ENCODE peak calls at places on chromosomes 13 and 19, in nine cellular contexts. R is tibial nerve, M is A673, C is testis, J is lower leg skin, H is thoracic aorta, W is IMR-90, N is H1, Y is astrocyte of the cerebellum. X is an unnamed sample.

GRCh38 chr19:17246681-17247425 is 1.1 kb upstream of the NR2F6 start:
- DNase-seq in R (no peak), M (peak; percentile 49), C (peak; percentile 54), J (no peak), H (no peak), W (peak; percentile 23), N (peak; percentile 79), Y (no peak), X (no peak)

GRCh38 chr19:10593820-10594637 is 6.9 kb upstream of the AP1M2 start:
- DNase-seq in R (peak; percentile 76), M (no peak), C (peak; percentile 92), J (peak; percentile 56), H (no peak), W (no peak), N (no peak), Y (no peak), X (no peak)

GRCh38 chr19:33281296-33281926 is 20.9 kb downstream of the CEBPA start:
- DNase-seq in R (no peak), M (no peak), C (no peak), J (no peak), H (no peak), W (no peak), N (no peak), Y (no peak), X (no peak)

GRCh38 chr19:6216236-6216995 is 63.4 kb downstream of the MLLT1 start:
- DNase-seq in R (no peak), M (no peak), C (no peak), J (no peak), H (no peak), W (no peak), N (no peak), Y (no peak), X (no peak)

GRCh38 chr19:19591133-19591825 is 27.2 kb downstream of the PBX4 start:
- DNase-seq in R (peak; percentile 15), M (peak; percentile 89), C (no peak), J (peak; percentile 80), H (no peak), W (peak; percentile 99), N (no peak), Y (peak; percentile 73), X (peak; percentile 90)

GRCh38 chr19:1445932-1446712 is 3.8 kb upstream of the APC2 start:
- DNase-seq in R (no peak), M (peak; percentile 75), C (no peak), J (no peak), H (no peak), W (no peak), N (peak; percentile 77), Y (no peak), X (no peak)

GRCh38 chr19:38557205-38557799 is 60.5 kb downstream of the MAP4K1 start:
- DNase-seq in R (no peak), M (no peak), C (no peak), J (no peak), H (no peak), W (no peak), N (no peak), Y (no peak), X (no peak)

GRCh38 chr19:55418185-55418584 is 10.6 kb upstream of the UBE2S start:
- DNase-seq in R (peak; percentile 54), M (peak; percentile 87), C (peak; percentile 75), J (peak; percentile 30), H (no peak), W (peak; percentile 91), N (peak; percentile 71), Y (peak; percentile 76), X (peak; percentile 88)

GRCh38 chr19:13208131-13208963 is 58.1 kb downstream of the IER2 start:
- DNase-seq in R (peak; percentile 73), M (peak; percentile 81), C (peak; percentile 39), J (peak; percentile 36), H (no peak), W (peak; percentile 76), N (no peak), Y (no peak), X (peak; percentile 83)

GRCh38 chr13:77861716-77862115 is 56.9 kb downstream of the EDNRB start:
- DNase-seq in R (no peak), M (no peak), C (no peak), J (no peak), H (no peak), W (no peak), N (no peak), Y (no peak), X (peak; percentile 48)

GRCh38 chr19:5786593-5787551 is 2.3 kb upstream of the PRR22 start:
- DNase-seq in R (no peak), M (no peak), C (no peak), J (no peak), H (no peak), W (no peak), N (no peak), Y (no peak), X (no peak)

GRCh38 chr13:45011198-45011597 is 21.9 kb downstream of the GPALPP1 start:
- DNase-seq in R (no peak), M (no peak), C (no peak), J (no peak), H (no peak), W (no peak), N (no peak), Y (no peak), X (no peak)

GRCh38 chr13:35723061-35723461 is 246.6 kb upstream of the MAB21L1 start:
- DNase-seq in R (peak; percentile 64), M (no peak), C (peak; percentile 26), J (peak; percentile 21), H (no peak), W (peak; percentile 33), N (no peak), Y (no peak), X (peak; percentile 64)

GRCh38 chr13:82800391-82800790 is 1081.9 kb downstream of the SLITRK1 start:
- DNase-seq in R (no peak), M (no peak), C (no peak), J (no peak), H (no peak), W (no peak), N (no peak), Y (peak; percentile 18), X (no peak)

DNA sequence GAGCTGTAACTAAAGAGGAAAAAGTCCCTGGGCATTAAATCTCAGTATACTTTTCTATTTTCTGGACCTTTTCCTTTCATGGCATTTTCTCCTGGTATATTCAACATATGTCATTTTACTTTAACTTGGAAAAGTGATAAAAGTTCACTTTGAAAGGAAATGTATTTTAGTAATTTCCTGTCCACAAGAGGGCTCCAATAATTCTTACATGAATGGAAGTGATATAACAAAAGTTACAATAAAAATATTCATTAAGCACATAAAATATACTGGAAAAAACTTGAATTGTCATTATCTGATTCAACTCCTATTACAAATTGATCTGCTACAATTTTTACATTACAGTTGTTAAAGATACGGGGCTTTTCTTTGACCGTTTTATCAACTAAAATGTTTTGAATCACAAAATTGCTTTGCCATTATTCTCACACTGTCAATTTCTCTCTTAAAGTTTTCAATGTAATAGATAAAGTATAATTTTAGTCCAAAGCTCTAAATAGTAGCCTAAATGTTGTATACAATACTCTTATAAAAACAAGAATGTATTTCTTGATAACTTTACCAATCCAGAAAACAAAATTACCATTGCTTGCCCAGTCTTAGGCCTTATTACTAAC is 4.9 kb downstream of the UBL3 start:
- DNase-seq in R (no peak), M (peak; percentile 35), C (no peak), J (no peak), H (no peak), W (peak; percentile 32), N (no peak), Y (no peak), X (peak; percentile 46)
- H3K4me3 ChIP-seq in R (no peak overlapping the region), M (no peak overlapping the region), C (no peak overlapping the region), J (no peak overlapping the region), H (no peak overlapping the region), W (no peak overlapping the region), N (no peak overlapping the region), Y (no peak overlapping the region), X (no peak overlapping the region)

DNA sequence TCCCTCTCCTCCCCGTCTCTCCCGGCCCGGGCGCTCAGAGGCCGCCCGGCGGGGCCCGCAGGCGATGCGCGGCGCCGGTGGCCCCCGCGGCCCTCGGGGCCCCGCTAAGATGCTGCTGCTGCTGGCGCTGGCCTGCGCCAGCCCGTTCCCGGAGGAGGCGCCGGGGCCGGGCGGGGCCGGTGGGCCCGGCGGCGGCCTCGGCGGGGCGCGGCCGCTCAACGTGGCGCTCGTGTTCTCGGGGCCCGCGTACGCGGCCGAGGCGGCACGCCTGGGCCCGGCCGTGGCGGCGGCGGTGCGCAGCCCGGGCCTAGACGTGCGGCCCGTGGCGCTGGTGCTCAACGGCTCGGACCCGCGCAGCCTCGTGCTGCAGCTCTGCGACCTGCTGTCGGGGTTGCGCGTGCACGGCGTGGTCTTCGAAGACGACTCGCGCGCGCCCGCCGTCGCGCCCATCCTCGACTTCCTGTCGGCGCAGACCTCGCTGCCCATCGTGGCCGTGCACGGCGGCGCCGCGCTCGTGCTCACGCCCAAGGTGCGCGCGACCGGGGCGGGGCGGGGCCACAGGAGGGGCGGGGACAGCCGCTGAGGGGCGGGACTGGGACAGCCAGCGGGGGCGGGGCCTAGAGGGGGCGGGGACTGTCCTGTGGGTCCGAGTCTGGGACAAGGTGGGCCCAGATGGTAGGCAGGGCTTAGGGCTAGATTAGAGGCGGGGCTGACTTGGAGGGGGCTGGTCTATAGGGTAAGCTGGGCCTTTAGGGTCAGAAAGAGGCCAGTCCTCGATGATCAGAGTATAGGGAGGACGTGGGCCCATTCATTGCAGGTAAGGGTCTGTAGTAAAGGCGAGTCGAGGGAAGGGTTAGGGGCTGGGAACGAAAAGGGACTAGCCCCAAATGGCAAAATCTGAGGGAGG is 5.1 kb downstream of the GRIN2D start:
- DNase-seq in R (peak; percentile 62), M (peak; percentile 93), C (peak; percentile 92), J (peak; percentile 69), H (peak; percentile 21), W (peak; percentile 41), N (peak; percentile 98), Y (no peak), X (peak; percentile 87)
- TF ChIP-seq CTCF in R (no peak), M (no peak), C (no peak), J (no peak), H (no peak), W (no peak), N (no peak), Y (no peak), X (no peak)

GRCh38 chr19:50688766-50689165 is 30.8 kb downstream of the SHANK1 start:
- DNase-seq in R (no peak), M (no peak), C (no peak), J (no peak), H (no peak), W (no peak), N (no peak), Y (no peak), X (no peak)

GRCh38 chr19:50690439-50690838 is 29.2 kb downstream of the SHANK1 start:
- DNase-seq in R (no peak), M (no peak), C (no peak), J (no peak), H (no peak), W (no peak), N (no peak), Y (no peak), X (no peak)

GRCh38 chr19:50686310-50687032 is 33.1 kb downstream of the SHANK1 start:
- DNase-seq in R (no peak), M (no peak), C (peak; percentile 37), J (no peak), H (no peak), W (no peak), N (peak; percentile 83), Y (no peak), X (no peak)
- H3K4me3 ChIP-seq in R (no peak overlapping the region), M (no peak overlapping the region), C (peak overlapping the region; percentile 36), J (no peak overlapping the region), H (no peak overlapping the region), W (no peak overlapping the region), N (peak overlapping the region; percentile 20), Y (no peak overlapping the region), X (no peak overlapping the region)

DNA sequence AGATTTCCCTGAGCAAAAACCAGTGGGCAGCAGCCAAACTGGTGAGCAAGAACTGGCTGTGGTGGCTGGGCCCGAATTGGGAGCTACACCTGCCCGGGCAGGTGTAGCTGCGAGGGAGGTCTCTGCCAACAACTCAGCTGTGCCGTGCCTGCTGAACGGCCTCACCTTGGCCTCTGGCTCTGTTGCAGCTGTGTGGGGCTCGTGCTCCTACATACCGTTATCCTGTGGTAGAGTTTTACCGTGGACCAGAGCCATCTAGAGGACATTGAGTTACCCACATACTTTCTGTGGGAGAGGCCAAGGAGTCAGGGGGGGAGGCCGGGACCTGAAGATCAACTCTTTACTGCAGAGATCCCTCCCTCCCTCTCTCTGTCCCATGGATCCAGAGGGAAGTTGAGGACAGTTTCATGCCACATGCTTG is 113.2 kb downstream of the TM9SF2 start:
- DNase-seq in R (no peak), M (peak; percentile 63), C (peak; percentile 53), J (no peak), H (no peak), W (no peak), N (no peak), Y (no peak), X (peak; percentile 33)
- TF ChIP-seq CTCF in R (no peak), M (peak; percentile 54), C (no peak), J (no peak), H (no peak), W (peak; percentile 12), N (no peak), Y (peak; percentile 21), X (peak; percentile 38)

X was measured in fibroblast of pulmonary artery.